ENCODE peak calls at places on chromosome 3, in five cellular contexts. One of them, this sample, is unnamed.

GRCh38 chr3:194930439-194931204 is 244.9 kb downstream of the FAM43A start:
- DNase-seq in sciatic nerve: peak; percentile 67
- DNase-seq in cardiac fibroblast: peak; percentile 92
- DNase-seq in T-helper 17 cell: no peak
- DNase-seq in heart left ventricle: peak; percentile 52
- DNase-seq in this sample: no peak

GRCh38 chr3:134460965-134461364 is 24.8 kb downstream of the ANAPC13 start:
- DNase-seq in sciatic nerve: no peak
- DNase-seq in cardiac fibroblast: peak; percentile 57
- DNase-seq in T-helper 17 cell: no peak
- DNase-seq in heart left ventricle: no peak
- DNase-seq in this sample: no peak

GRCh38 chr3:141498592-141499223 is 11.9 kb downstream of the RASA2 start:
- DNase-seq in sciatic nerve: no peak
- DNase-seq in cardiac fibroblast: no peak
- DNase-seq in T-helper 17 cell: peak; percentile 57
- DNase-seq in heart left ventricle: peak; percentile 44
- DNase-seq in this sample: no peak

GRCh38 chr3:116770815-116771450 is 61.4 kb downstream of the TUSC7 start:
- DNase-seq in sciatic nerve: peak; percentile 69
- DNase-seq in cardiac fibroblast: peak; percentile 82
- DNase-seq in T-helper 17 cell: no peak
- DNase-seq in heart left ventricle: peak; percentile 34
- DNase-seq in this sample: no peak

GRCh38 chr3:56884387-56884786 is 82.6 kb upstream of the ARHGEF3 start:
- DNase-seq in sciatic nerve: no peak
- DNase-seq in cardiac fibroblast: no peak
- DNase-seq in T-helper 17 cell: no peak
- DNase-seq in heart left ventricle: no peak
- DNase-seq in this sample: no peak

GRCh38 chr3:157785071-157785826 is 282.0 kb upstream of the VEPH1 start:
- DNase-seq in sciatic nerve: no peak
- DNase-seq in cardiac fibroblast: peak; percentile 71
- DNase-seq in T-helper 17 cell: no peak
- DNase-seq in heart left ventricle: no peak
- DNase-seq in this sample: no peak

GRCh38 chr3:49135499-49135898 is 2.6 kb upstream of the LAMB2 start:
- DNase-seq in sciatic nerve: no peak
- DNase-seq in cardiac fibroblast: no peak
- DNase-seq in T-helper 17 cell: no peak
- DNase-seq in heart left ventricle: no peak
- DNase-seq in this sample: no peak

GRCh38 chr3:189001559-189001958 is 170.2 kb upstream of the TPRG1 start:
- DNase-seq in sciatic nerve: no peak
- DNase-seq in cardiac fibroblast: peak; percentile 48
- DNase-seq in T-helper 17 cell: no peak
- DNase-seq in heart left ventricle: no peak
- DNase-seq in this sample: no peak

GRCh38 chr3:194810076-194810475 is 124.4 kb downstream of the FAM43A start:
- DNase-seq in sciatic nerve: no peak
- DNase-seq in cardiac fibroblast: no peak
- DNase-seq in T-helper 17 cell: no peak
- DNase-seq in heart left ventricle: no peak
- DNase-seq in this sample: peak; percentile 25

GRCh38 chr3:45948409-45948808 is 5.1 kb downstream of the CXCR6 start:
- DNase-seq in sciatic nerve: no peak
- DNase-seq in cardiac fibroblast: peak; percentile 52
- DNase-seq in T-helper 17 cell: no peak
- DNase-seq in heart left ventricle: no peak
- DNase-seq in this sample: no peak